ENCODE peak calls at places on chromosome 11, in ten cellular contexts. One of them, this sample, is unnamed.

GRCh38 chr11:86192858-86193257 is 51.7 kb upstream of the EED start:
- DNase-seq in GM12864: no peak
- DNase-seq in HFFc6: no peak
- DNase-seq in progenitor cell of endocrine pancreas: no peak
- DNase-seq in GM20000: no peak
- DNase-seq in A549: no peak
- DNase-seq in spleen: no peak
- DNase-seq in gastrocnemius medialis: no peak
- DNase-seq in GM12865: no peak
- DNase-seq in foreskin fibroblast: no peak
- DNase-seq in this sample: no peak

GRCh38 chr11:69986421-69987229 is 91.5 kb upstream of the ANO1 start:
- DNase-seq in GM12865: no peak
- DNase-seq in GM20000: no peak
- DNase-seq in spleen: peak; percentile 16
- DNase-seq in progenitor cell of endocrine pancreas: no peak
- DNase-seq in A549: no peak
- DNase-seq in GM12864: no peak
- DNase-seq in HFFc6: no peak
- DNase-seq in gastrocnemius medialis: no peak
- DNase-seq in foreskin fibroblast: no peak
- DNase-seq in this sample: no peak

GRCh38 chr11:45927332-45927683 is 4.9 kb downstream of the LARGE2 start:
- DNase-seq in A549: no peak
- DNase-seq in gastrocnemius medialis: no peak
- DNase-seq in spleen: peak; percentile 78
- DNase-seq in foreskin fibroblast: no peak
- DNase-seq in GM12864: no peak
- DNase-seq in GM20000: peak; percentile 5
- DNase-seq in progenitor cell of endocrine pancreas: no peak
- DNase-seq in GM12865: no peak
- DNase-seq in HFFc6: no peak
- DNase-seq in this sample: no peak

GRCh38 chr11:118530683-118531596 is at the start of gene TMEM25:
- DNase-seq in A549: no peak
- DNase-seq in HFFc6: no peak
- DNase-seq in gastrocnemius medialis: peak; percentile 23
- DNase-seq in GM20000: peak; percentile 94
- DNase-seq in spleen: peak; percentile 92
- DNase-seq in progenitor cell of endocrine pancreas: peak; percentile 72
- DNase-seq in GM12864: no peak
- DNase-seq in foreskin fibroblast: peak; percentile 33
- DNase-seq in GM12865: peak; percentile 58
- DNase-seq in this sample: no peak

GRCh38 chr11:34432822-34433221 is 5.9 kb upstream of the CAT start:
- DNase-seq in GM12865: no peak
- DNase-seq in A549: no peak
- DNase-seq in HFFc6: no peak
- DNase-seq in GM20000: no peak
- DNase-seq in progenitor cell of endocrine pancreas: no peak
- DNase-seq in GM12864: no peak
- DNase-seq in foreskin fibroblast: no peak
- DNase-seq in spleen: no peak
- DNase-seq in gastrocnemius medialis: no peak
- DNase-seq in this sample: no peak

GRCh38 chr11:7892751-7893356 is 38.2 kb downstream of the OR10A6 start:
- DNase-seq in progenitor cell of endocrine pancreas: no peak
- DNase-seq in HFFc6: peak; percentile 74
- DNase-seq in GM12865: peak; percentile 62
- DNase-seq in foreskin fibroblast: peak; percentile 49
- DNase-seq in spleen: no peak
- DNase-seq in GM20000: peak; percentile 65
- DNase-seq in A549: peak; percentile 57
- DNase-seq in gastrocnemius medialis: no peak
- DNase-seq in GM12864: peak; percentile 24
- DNase-seq in this sample: no peak

GRCh38 chr11:69444381-69445130 is 36.9 kb upstream of the LINC01488 start:
- DNase-seq in gastrocnemius medialis: peak; percentile 50
- DNase-seq in GM12864: no peak
- DNase-seq in HFFc6: peak; percentile 94
- DNase-seq in spleen: peak; percentile 63
- DNase-seq in GM20000: no peak
- DNase-seq in foreskin fibroblast: peak; percentile 86
- DNase-seq in GM12865: no peak
- DNase-seq in A549: peak; percentile 48
- DNase-seq in progenitor cell of endocrine pancreas: peak; percentile 32
- DNase-seq in this sample: peak; percentile 70

GRCh38 chr11:46367244-46367915 is 14.1 kb upstream of the MDK start:
- DNase-seq in foreskin fibroblast: peak; percentile 60
- DNase-seq in A549: peak; percentile 46
- DNase-seq in GM20000: peak; percentile 84
- DNase-seq in HFFc6: peak; percentile 24
- DNase-seq in GM12864: no peak
- DNase-seq in GM12865: peak; percentile 72
- DNase-seq in progenitor cell of endocrine pancreas: peak; percentile 67
- DNase-seq in gastrocnemius medialis: no peak
- DNase-seq in spleen: peak; percentile 94
- DNase-seq in this sample: peak; percentile 75

DNA sequence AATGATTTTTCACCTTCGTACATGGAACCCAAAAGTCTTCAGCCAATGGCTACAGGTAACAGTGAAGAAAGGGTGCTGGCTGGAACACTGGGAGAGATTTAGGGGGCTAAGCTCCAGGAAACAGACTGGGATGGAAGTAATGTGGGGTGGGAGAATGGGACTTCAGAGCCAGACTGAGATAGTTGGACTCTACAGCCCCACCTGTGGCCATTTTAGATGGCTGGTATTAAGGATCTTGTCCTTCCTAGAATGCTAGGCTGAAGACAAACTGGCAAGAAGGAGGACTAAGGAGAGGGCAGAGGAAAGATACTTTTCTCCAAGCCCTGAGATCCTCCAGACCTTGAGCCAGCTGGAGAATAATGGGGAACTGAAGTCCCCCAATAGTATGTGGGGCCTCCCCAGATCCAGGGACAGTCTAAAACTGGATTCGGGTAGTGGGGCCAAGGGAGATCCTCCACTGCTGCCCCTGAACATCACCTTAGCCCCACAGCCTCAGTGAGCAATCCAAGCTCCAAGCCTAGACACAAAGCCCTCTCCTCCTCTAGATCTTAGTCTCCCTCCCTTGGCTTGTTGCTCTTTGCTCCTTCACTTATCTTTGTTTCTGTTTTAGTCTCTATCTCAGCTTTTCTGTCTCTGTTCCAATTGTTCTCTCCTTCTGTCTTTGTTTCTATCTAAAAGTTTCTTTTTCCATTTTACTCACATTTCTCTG is 16.1 kb upstream of the RRAS2 start:
- DNase-seq in A549: peak; percentile 30
- DNase-seq in progenitor cell of endocrine pancreas: no peak
- DNase-seq in gastrocnemius medialis: no peak
- DNase-seq in GM12864: no peak
- DNase-seq in foreskin fibroblast: no peak
- DNase-seq in GM12865: peak; percentile 29
- DNase-seq in HFFc6: no peak
- DNase-seq in spleen: no peak
- DNase-seq in GM20000: no peak
- DNase-seq in this sample: no peak
- TF ChIP-seq CTCF in A549: no peak
- TF ChIP-seq CTCF in progenitor cell of endocrine pancreas: peak; percentile 19
- TF ChIP-seq CTCF in gastrocnemius medialis: no peak
- TF ChIP-seq CTCF in GM12864: peak; percentile 43
- TF ChIP-seq CTCF in foreskin fibroblast: peak; percentile 15
- TF ChIP-seq CTCF in GM12865: peak; percentile 38
- TF ChIP-seq CTCF in HFFc6: peak; percentile 45
- TF ChIP-seq CTCF in spleen: no peak
- TF ChIP-seq CTCF in GM20000: no peak
- TF ChIP-seq CTCF in this sample: no peak

DNA sequence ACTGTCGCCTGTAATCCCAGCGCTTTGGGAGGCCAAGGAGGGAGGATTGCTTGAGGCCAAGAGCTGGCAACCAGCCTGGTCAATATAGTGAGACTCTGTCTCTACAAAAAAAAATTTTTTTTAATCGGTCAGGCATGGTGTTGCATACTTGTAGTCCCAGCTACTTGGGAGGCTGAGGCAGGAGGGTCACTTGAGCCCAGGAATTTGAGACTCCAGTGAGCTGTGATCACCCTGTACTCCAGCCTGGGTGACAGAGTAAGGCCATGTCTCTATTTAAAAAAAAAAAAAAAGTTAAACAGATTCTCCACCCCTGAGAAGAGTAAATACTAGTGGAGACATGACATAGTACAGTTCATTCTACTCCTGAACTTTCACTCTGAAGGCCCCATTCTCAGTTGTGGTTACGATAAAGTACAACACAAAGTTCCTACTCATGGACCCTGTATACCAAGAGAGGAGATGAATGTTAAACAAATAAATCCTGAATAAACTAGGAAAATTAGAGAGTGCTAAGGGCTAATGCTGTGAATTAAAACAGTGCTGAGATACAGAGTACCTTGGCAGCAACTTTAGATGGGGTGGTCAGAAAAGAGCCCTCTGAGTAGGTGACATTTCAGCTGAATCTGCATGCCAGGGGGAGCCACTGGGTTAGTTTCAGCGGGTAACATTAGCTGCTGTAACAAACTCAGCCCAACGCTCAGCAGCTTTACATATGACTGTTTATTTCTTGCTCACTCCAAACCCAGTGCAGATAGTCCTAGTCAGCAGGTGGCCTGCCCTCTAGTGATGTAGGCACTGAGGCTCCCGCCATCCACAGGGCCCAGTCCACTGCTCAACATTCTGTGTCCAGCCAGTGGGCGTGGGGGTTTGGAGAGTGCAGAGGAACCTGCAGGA is 75.1 kb downstream of the DBX1 start:
- DNase-seq in GM12865: no peak
- DNase-seq in HFFc6: no peak
- DNase-seq in gastrocnemius medialis: no peak
- DNase-seq in A549: no peak
- DNase-seq in foreskin fibroblast: no peak
- DNase-seq in GM12864: no peak
- DNase-seq in GM20000: no peak
- DNase-seq in progenitor cell of endocrine pancreas: no peak
- DNase-seq in spleen: no peak
- DNase-seq in this sample: no peak
- TF ChIP-seq CTCF in GM12865: no peak
- TF ChIP-seq CTCF in HFFc6: no peak
- TF ChIP-seq CTCF in gastrocnemius medialis: no peak
- TF ChIP-seq CTCF in A549: no peak
- TF ChIP-seq CTCF in foreskin fibroblast: no peak
- TF ChIP-seq CTCF in GM12864: no peak
- TF ChIP-seq CTCF in GM20000: no peak
- TF ChIP-seq CTCF in progenitor cell of endocrine pancreas: no peak
- TF ChIP-seq CTCF in spleen: no peak
- TF ChIP-seq CTCF in this sample: no peak

GRCh38 chr11:103610435-103610834 is 426.0 kb upstream of the DDI1 start:
- DNase-seq in foreskin fibroblast: no peak
- DNase-seq in GM12865: no peak
- DNase-seq in GM20000: no peak
- DNase-seq in HFFc6: no peak
- DNase-seq in spleen: no peak
- DNase-seq in GM12864: no peak
- DNase-seq in A549: no peak
- DNase-seq in progenitor cell of endocrine pancreas: no peak
- DNase-seq in gastrocnemius medialis: no peak
- DNase-seq in this sample: no peak

GRCh38 chr11:103604310-103604709 is 432.1 kb upstream of the DDI1 start:
- DNase-seq in foreskin fibroblast: no peak
- DNase-seq in HFFc6: no peak
- DNase-seq in GM12865: no peak
- DNase-seq in progenitor cell of endocrine pancreas: no peak
- DNase-seq in gastrocnemius medialis: no peak
- DNase-seq in GM20000: no peak
- DNase-seq in A549: no peak
- DNase-seq in spleen: no peak
- DNase-seq in GM12864: no peak
- DNase-seq in this sample: no peak

GRCh38 chr11:103608566-103608965 is 427.9 kb upstream of the DDI1 start:
- DNase-seq in HFFc6: peak; percentile 67
- DNase-seq in foreskin fibroblast: peak; percentile 85
- DNase-seq in A549: no peak
- DNase-seq in GM20000: no peak
- DNase-seq in progenitor cell of endocrine pancreas: no peak
- DNase-seq in GM12865: no peak
- DNase-seq in gastrocnemius medialis: no peak
- DNase-seq in GM12864: no peak
- DNase-seq in spleen: no peak
- DNase-seq in this sample: no peak

GRCh38 chr11:103609117-103610066 is 427.0 kb upstream of the DDI1 start:
- DNase-seq in HFFc6: peak; percentile 94
- DNase-seq in spleen: no peak
- DNase-seq in gastrocnemius medialis: no peak
- DNase-seq in GM12865: no peak
- DNase-seq in GM20000: no peak
- DNase-seq in progenitor cell of endocrine pancreas: no peak
- DNase-seq in foreskin fibroblast: peak; percentile 93
- DNase-seq in GM12864: no peak
- DNase-seq in A549: peak; percentile 68
- DNase-seq in this sample: no peak
- TF ChIP-seq CTCF in HFFc6: peak; percentile 84
- TF ChIP-seq CTCF in spleen: no peak
- TF ChIP-seq CTCF in gastrocnemius medialis: no peak
- TF ChIP-seq CTCF in GM12865: peak; percentile 19
- TF ChIP-seq CTCF in GM20000: peak; percentile 5
- TF ChIP-seq CTCF in progenitor cell of endocrine pancreas: peak; percentile 26
- TF ChIP-seq CTCF in foreskin fibroblast: peak; percentile 74
- TF ChIP-seq CTCF in GM12864: peak; percentile 49
- TF ChIP-seq CTCF in A549: no peak
- TF ChIP-seq CTCF in this sample: no peak

GRCh38 chr11:131581006-131581405 is 210.6 kb downstream of the NTM start:
- DNase-seq in A549: no peak
- DNase-seq in progenitor cell of endocrine pancreas: no peak
- DNase-seq in spleen: no peak
- DNase-seq in GM20000: no peak
- DNase-seq in gastrocnemius medialis: no peak
- DNase-seq in GM12865: no peak
- DNase-seq in foreskin fibroblast: no peak
- DNase-seq in HFFc6: no peak
- DNase-seq in GM12864: no peak
- DNase-seq in this sample: no peak

GRCh38 chr11:131580466-131580865 is 210.1 kb downstream of the NTM start:
- DNase-seq in progenitor cell of endocrine pancreas: no peak
- DNase-seq in foreskin fibroblast: no peak
- DNase-seq in GM20000: no peak
- DNase-seq in HFFc6: no peak
- DNase-seq in GM12865: no peak
- DNase-seq in A549: no peak
- DNase-seq in GM12864: no peak
- DNase-seq in gastrocnemius medialis: no peak
- DNase-seq in spleen: no peak
- DNase-seq in this sample: no peak

GRCh38 chr11:131582021-131582531 is 211.7 kb downstream of the NTM start:
- DNase-seq in progenitor cell of endocrine pancreas: no peak
- DNase-seq in HFFc6: no peak
- DNase-seq in GM12865: no peak
- DNase-seq in GM12864: no peak
- DNase-seq in GM20000: no peak
- DNase-seq in gastrocnemius medialis: no peak
- DNase-seq in spleen: no peak
- DNase-seq in foreskin fibroblast: no peak
- DNase-seq in A549: no peak
- DNase-seq in this sample: no peak

GRCh38 chr11:131583823-131584222 is 213.4 kb downstream of the NTM start:
- DNase-seq in spleen: no peak
- DNase-seq in A549: no peak
- DNase-seq in gastrocnemius medialis: no peak
- DNase-seq in progenitor cell of endocrine pancreas: no peak
- DNase-seq in HFFc6: no peak
- DNase-seq in GM12865: no peak
- DNase-seq in GM20000: no peak
- DNase-seq in GM12864: no peak
- DNase-seq in foreskin fibroblast: no peak
- DNase-seq in this sample: no peak

GRCh38 chr11:131579932-131580387 is 209.5 kb downstream of the NTM start:
- DNase-seq in progenitor cell of endocrine pancreas: no peak
- DNase-seq in A549: peak; percentile 12
- DNase-seq in spleen: no peak
- DNase-seq in GM12865: peak; percentile 37
- DNase-seq in GM20000: peak; percentile 47
- DNase-seq in foreskin fibroblast: no peak
- DNase-seq in gastrocnemius medialis: no peak
- DNase-seq in GM12864: no peak
- DNase-seq in HFFc6: peak; percentile 63
- DNase-seq in this sample: no peak
- TF ChIP-seq CTCF in progenitor cell of endocrine pancreas: peak; percentile 58
- TF ChIP-seq CTCF in A549: no peak
- TF ChIP-seq CTCF in spleen: no peak
- TF ChIP-seq CTCF in GM12865: peak; percentile 50
- TF ChIP-seq CTCF in GM20000: peak; percentile 53
- TF ChIP-seq CTCF in foreskin fibroblast: peak; percentile 62
- TF ChIP-seq CTCF in gastrocnemius medialis: no peak
- TF ChIP-seq CTCF in GM12864: peak; percentile 73
- TF ChIP-seq CTCF in HFFc6: peak; percentile 79
- TF ChIP-seq CTCF in this sample: peak; percentile 29

This sample was measured in CD14-positive monocyte.